ENCODE peak calls at places on chromosomes 13 and 19, in seven cellular contexts. F is A549, M is GM23338, U is K562, R is Panc1, C is SK-N-SH, E is HCT116. K is an unnamed sample.

GRCh38 chr19:11418166-11418517 is 972 bp downstream of the RGL3 start:
- DNase-seq in R (no peak), U (no peak), E (no peak), F (no peak), C (peak), M (no peak), K (no peak)

GRCh38 chr13:114066956-114067355 is 65.5 kb downstream of the RASA3 start:
- DNase-seq in U (no peak), F (no peak), E (no peak), C (no peak), M (no peak), R (no peak), K (no peak)

GRCh38 chr19:50922316-50922853 is 11.2 kb upstream of the KLK4 start:
- DNase-seq in C (peak), F (peak), R (no peak), M (peak), E (peak), U (peak), K (peak)

GRCh38 chr13:25732146-25732865 is 319.5 kb downstream of the SHISA2 start:
- DNase-seq in E (no peak), R (no peak), F (no peak), M (no peak), U (no peak), C (no peak), K (no peak)

GRCh38 chr13:51287758-51288157 is 51.7 kb upstream of the SERPINE3 start:
- DNase-seq in C (no peak), M (no peak), R (no peak), U (no peak), E (no peak), F (no peak), K (no peak)

GRCh38 chr13:59409211-59409610 is 754.5 kb downstream of the DIAPH3 start:
- DNase-seq in F (no peak), M (peak), U (no peak), E (no peak), R (no peak), C (no peak), K (no peak)

GRCh38 chr19:3125900-3126524 is 9.8 kb upstream of the GNA15 start:
- DNase-seq in E (peak), M (peak), C (peak), F (peak), R (peak), U (peak), K (no peak)

GRCh38 chr13:65112123-65113075 is 2117.7 kb downstream of the PCDH9 start:
- DNase-seq in E (no peak), C (no peak), R (peak), F (peak), U (no peak), M (no peak), K (no peak)

GRCh38 chr13:52001120-52001731 is 10.0 kb downstream of the ATP7B start:
- DNase-seq in M (peak), E (peak), F (peak), R (no peak), C (peak), U (peak), K (peak)

GRCh38 chr13:31890946-31891345 is 140.6 kb upstream of the FRY start:
- DNase-seq in U (no peak), E (no peak), R (no peak), C (no peak), M (no peak), F (no peak), K (no peak)

GRCh38 chr19:7869453-7869909 is 4.7 kb downstream of the PRR36 start:
- DNase-seq in E (no peak), C (peak), U (peak), M (peak), R (no peak), F (peak), K (no peak)

GRCh38 chr19:19661675-19662251 is 1.7 kb downstream of the ATP13A1 start:
- DNase-seq in C (peak), R (no peak), E (no peak), F (no peak), M (no peak), U (peak), K (peak)

GRCh38 chr19:21023901-21024300 is 3.4 kb downstream of the ZNF430 start:
- DNase-seq in R (no peak), F (no peak), C (no peak), U (no peak), M (no peak), E (no peak), K (no peak)

GRCh38 chr13:74280093-74280794 is 146.0 kb upstream of the KLF12 start:
- DNase-seq in F (no peak), E (no peak), C (no peak), M (no peak), R (no peak), U (no peak), K (no peak)

GRCh38 chr13:78323040-78323439 is 280.3 kb downstream of the POU4F1 start:
- DNase-seq in M (no peak), E (no peak), F (no peak), C (no peak), U (no peak), R (no peak), K (no peak)

GRCh38 chr13:36129539-36129938 is 1.6 kb downstream of the DCLK1 start:
- DNase-seq in M (no peak), F (no peak), R (no peak), U (no peak), C (no peak), E (no peak), K (no peak)

GRCh38 chr13:112467236-112467635 is 91.1 kb downstream of the SPACA7 start:
- DNase-seq in C (no peak), M (no peak), R (no peak), F (no peak), U (no peak), E (no peak), K (no peak)

GRCh38 chr19:30799854-30800755 is 427.9 kb downstream of the ZNF536 start:
- DNase-seq in R (no peak), C (no peak), E (no peak), U (peak), F (peak), M (peak), K (no peak)

GRCh38 chr13:77507931-77508776 is 27.4 kb upstream of the SCEL start:
- DNase-seq in C (no peak), U (no peak), E (peak), F (peak), M (no peak), R (no peak), K (no peak)

GRCh38 chr19:40133491-40133890 is 42.7 kb upstream of the ZNF780A start:
- DNase-seq in U (no peak), M (no peak), C (no peak), R (no peak), E (no peak), F (no peak), K (no peak)

GRCh38 chr19:8835877-8836276 is 3.7 kb downstream of the MBD3L1 start:
- DNase-seq in M (no peak), U (no peak), E (no peak), R (no peak), F (no peak), C (no peak), K (no peak)

GRCh38 chr19:48668332-48668731 is 4.5 kb downstream of the NTN5 start:
- DNase-seq in M (no peak), F (no peak), U (no peak), E (no peak), R (no peak), C (no peak), K (no peak)

GRCh38 chr13:114282143-114282685 is 813 bp downstream of the UPF3A start:
- DNase-seq in F (peak), C (peak), E (no peak), R (no peak), U (peak), M (peak), K (peak)

GRCh38 chr13:51033431-51034185 is 77.5 kb downstream of the C13orf42 start:
- DNase-seq in R (no peak), U (no peak), M (peak), E (no peak), F (no peak), C (no peak), K (no peak)

GRCh38 chr13:29817604-29818378 is 32.6 kb downstream of the UBL3 start:
- DNase-seq in C (peak), R (no peak), E (no peak), U (no peak), F (no peak), M (no peak), K (peak)

GRCh38 chr19:56765107-56765506 is 75.4 kb downstream of the PEG3 start:
- DNase-seq in M (no peak), R (no peak), C (peak), F (no peak), U (no peak), E (no peak), K (no peak)

GRCh38 chr13:66994097-66994496 is 236.0 kb downstream of the PCDH9 start:
- DNase-seq in R (no peak), U (peak), F (peak), C (peak), E (no peak), M (peak), K (no peak)

GRCh38 chr13:98975822-98976261 is 2.0 kb downstream of the DOCK9 start:
- DNase-seq in C (no peak), R (no peak), U (peak), E (no peak), M (peak), F (no peak), K (no peak)

GRCh38 chr19:14413765-14414171 is 5.4 kb downstream of the DDX39A start:
- DNase-seq in F (no peak), U (no peak), R (no peak), M (no peak), E (no peak), C (peak), K (no peak)

GRCh38 chr13:50224534-50224933 is 209.3 kb downstream of the KCNRG start:
- DNase-seq in E (no peak), C (no peak), U (no peak), F (no peak), M (no peak), R (no peak), K (peak)

GRCh38 chr13:111945086-111945485 is 121.9 kb upstream of the SOX1 start:
- DNase-seq in F (no peak), U (no peak), C (no peak), M (no peak), E (no peak), R (no peak), K (no peak)

GRCh38 chr19:19217110-19217509 is 5.4 kb downstream of the NCAN start:
- DNase-seq in R (no peak), E (peak), M (peak), F (peak), C (peak), U (peak), K (no peak)

GRCh38 chr19:47095707-47096704 is 17.6 kb downstream of the ZC3H4 start:
- DNase-seq in R (no peak), M (peak), C (no peak), E (peak), U (no peak), F (peak), K (peak)

GRCh38 chr19:3534375-3535234 is 4.4 kb upstream of the TEKTIP1 start:
- DNase-seq in C (no peak), U (no peak), F (no peak), M (no peak), R (no peak), E (no peak), K (no peak)

GRCh38 chr13:93942016-93942415 is 537.5 kb downstream of the DCT start:
- DNase-seq in E (no peak), C (no peak), U (no peak), R (no peak), F (no peak), M (no peak), K (no peak)

GRCh38 chr19:56538761-56539263 is at the start of gene ZFP28:
- DNase-seq in M (peak), E (no peak), C (peak), U (no peak), F (no peak), R (no peak), K (peak)

GRCh38 chr19:48152552-48152951 is 17.6 kb downstream of the LIG1 start:
- DNase-seq in R (no peak), M (peak), U (peak), F (peak), E (peak), C (peak), K (no peak)

GRCh38 chr13:21218351-21219043 is 42.0 kb downstream of the MRPL57 start:
- DNase-seq in U (no peak), M (no peak), F (no peak), R (no peak), E (no peak), C (no peak), K (peak)
- TF ChIP-seq REST in U (no peak), M (no peak), F (no peak), R (no peak), E (no peak), C (no peak), K (no peak)

DNA sequence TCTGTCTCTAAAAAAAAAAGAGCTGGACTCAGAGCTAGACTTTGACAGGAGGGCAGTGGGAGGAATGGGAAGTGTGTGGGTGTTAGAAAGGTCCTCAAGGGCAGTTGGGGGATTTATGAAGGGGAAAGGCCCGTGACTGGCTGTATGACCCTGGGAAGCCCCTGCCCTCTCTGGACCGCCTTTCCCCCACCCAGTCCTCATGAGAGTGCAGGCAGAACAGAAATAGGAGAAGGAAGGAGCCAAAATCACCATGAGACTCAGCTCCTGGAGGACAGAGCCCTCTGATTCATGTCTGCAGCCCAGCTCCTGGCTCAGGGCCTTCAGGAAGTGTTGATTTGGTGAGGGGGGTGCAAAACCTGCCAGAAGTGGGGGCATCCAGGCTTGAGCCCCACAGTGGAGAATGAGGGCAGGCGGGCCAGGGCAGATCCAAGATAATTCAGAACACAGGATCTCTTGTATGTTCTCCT is 8.7 kb upstream of the SMG9 start:
- DNase-seq in E (no peak), F (no peak), M (no peak), C (no peak), R (no peak), U (peak), K (no peak)
- H3K27ac ChIP-seq in E (peak), F (peak), M (no peak), C (peak), R (peak), U (peak), K (no peak)

GRCh38 chr19:17393914-17394313 is at the start of gene CCDC194:
- DNase-seq in F (no peak), M (peak), U (no peak), R (no peak), C (no peak), E (no peak), K (no peak)

GRCh38 chr19:17398902-17399527 is 5.0 kb upstream of the CCDC194 start:
- DNase-seq in E (no peak), U (peak), R (no peak), M (no peak), C (peak), F (no peak), K (no peak)

GRCh38 chr19:17391371-17392151 is 2.4 kb downstream of the CCDC194 start:
- DNase-seq in U (no peak), E (no peak), M (peak), C (peak), R (no peak), F (no peak), K (peak)

GRCh38 chr19:17390665-17391370 is 3.2 kb downstream of the CCDC194 start:
- DNase-seq in R (no peak), M (peak), E (peak), C (peak), F (peak), U (peak), K (peak)

GRCh38 chr19:17394891-17395415 is 957 bp upstream of the CCDC194 start:
- DNase-seq in F (peak), M (peak), C (peak), U (peak), R (no peak), E (peak), K (peak)
- TF ChIP-seq REST in F (no peak), M (no peak), C (no peak), U (peak), R (no peak), E (no peak), K (no peak)

GRCh38 chr13:109789262-109789661 is 2.9 kb upstream of the IRS2 start:
- DNase-seq in C (peak), U (no peak), R (no peak), F (no peak), M (no peak), E (no peak), K (no peak)
- H3K27ac ChIP-seq in C (no peak), U (no peak), R (no peak), F (peak), M (no peak), E (no peak), K (peak)

DNA sequence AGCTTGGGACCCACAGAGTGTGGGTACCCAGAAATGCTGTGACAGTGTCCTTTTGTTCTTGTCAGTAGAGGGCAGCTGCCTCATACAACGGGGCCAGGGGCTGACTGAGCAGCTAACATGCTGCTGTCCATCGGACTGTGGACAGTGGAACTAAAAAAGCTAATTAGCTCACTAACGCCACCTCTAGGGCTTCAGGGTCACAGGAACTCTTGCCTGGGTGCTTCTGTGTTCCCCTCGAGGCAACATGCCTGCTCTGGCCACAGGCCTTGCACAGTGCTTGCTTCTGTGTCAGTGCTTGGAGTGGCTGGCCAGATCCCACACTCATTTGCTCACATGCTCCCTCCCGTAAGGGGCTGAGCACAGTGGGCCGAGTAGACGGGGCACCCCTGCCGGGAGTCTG is 377.0 kb downstream of the OLFM4 start:
- DNase-seq in R (no peak), M (peak), E (no peak), C (peak), U (no peak), F (peak), K (no peak)
- TF ChIP-seq REST in R (no peak), M (no peak), E (no peak), C (no peak), U (no peak), F (no peak), K (no peak)

GRCh38 chr19:58561373-58562125 is 3.1 kb upstream of the UBE2M start:
- DNase-seq in F (no peak), M (no peak), U (no peak), R (no peak), E (no peak), C (no peak), K (no peak)
- H3K27ac ChIP-seq in F (no peak), M (no peak), U (no peak), R (no peak), E (peak), C (no peak), K (no peak)

GRCh38 chr13:47250141-47250540 is 353.3 kb upstream of the HTR2A start:
- DNase-seq in U (no peak), F (no peak), M (no peak), C (no peak), R (no peak), E (no peak), K (no peak)
- TF ChIP-seq REST in U (no peak), F (no peak), M (no peak), C (no peak), R (no peak), E (no peak), K (no peak)

GRCh38 chr19:16739546-16739945 is 19.9 kb downstream of the NWD1 start:
- DNase-seq in U (no peak), F (no peak), E (no peak), M (peak), R (no peak), C (no peak), K (no peak)
- H3K27ac ChIP-seq in U (no peak), F (no peak), E (no peak), M (no peak), R (no peak), C (no peak), K (no peak)

GRCh38 chr13:99976502-99977115 is 5.0 kb upstream of the ZIC2 start:
- DNase-seq in U (no peak), C (no peak), R (no peak), M (no peak), F (no peak), E (no peak), K (no peak)

GRCh38 chr13:99977334-99977911 is 4.2 kb upstream of the ZIC2 start:
- DNase-seq in E (no peak), M (no peak), C (peak), R (no peak), U (no peak), F (no peak), K (no peak)

GRCh38 chr13:99978781-99979452 is 2.7 kb upstream of the ZIC2 start:
- DNase-seq in R (no peak), F (no peak), M (peak), E (no peak), U (no peak), C (peak), K (no peak)

GRCh38 chr13:99979453-99980200 is 2.0 kb upstream of the ZIC2 start:
- DNase-seq in F (peak), U (peak), E (no peak), C (peak), M (peak), R (no peak), K (no peak)

DNA sequence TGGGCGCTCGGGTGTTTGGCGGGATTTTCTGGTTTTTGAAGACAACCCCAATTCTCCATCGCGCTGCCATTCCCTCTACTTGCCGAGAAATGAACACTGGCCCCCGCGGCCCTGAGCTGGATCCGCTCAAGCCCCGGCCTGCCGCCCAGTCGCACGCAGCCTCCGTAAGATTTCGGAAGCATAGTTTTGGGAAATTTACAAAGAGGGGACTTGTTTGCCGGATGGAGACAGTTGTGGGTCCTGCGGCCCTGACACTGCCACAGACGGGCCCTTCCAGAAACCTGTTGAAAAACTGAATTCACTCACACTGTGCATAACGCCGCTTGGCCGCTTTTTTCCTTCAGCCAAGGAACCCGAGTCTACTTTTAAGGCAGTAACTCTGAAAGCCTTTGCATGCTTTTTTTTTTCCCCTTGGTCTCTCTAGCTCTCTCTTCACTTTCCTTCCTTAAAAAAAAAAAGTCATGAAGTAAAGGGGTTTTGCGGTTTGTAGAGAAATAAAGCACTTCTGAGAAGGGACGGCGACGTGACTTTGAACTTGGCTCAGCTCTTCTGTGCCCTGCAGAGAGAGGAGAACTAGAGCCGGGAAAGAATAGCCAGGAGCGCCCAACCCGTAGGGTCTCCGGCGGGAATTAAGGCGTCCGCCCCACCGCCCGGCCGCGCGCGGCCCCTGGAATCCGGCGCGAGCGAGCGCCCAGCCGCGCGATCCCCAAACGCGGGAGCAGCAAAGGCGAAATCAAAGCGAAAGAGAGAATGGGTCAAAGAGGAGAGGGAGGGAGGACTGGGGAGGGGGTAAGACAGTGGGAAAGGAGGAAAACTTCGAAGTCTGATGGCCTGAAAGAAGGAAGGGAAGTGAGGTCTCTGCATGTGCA is 3.4 kb upstream of the ZIC2 start:
- DNase-seq in M (peak), F (no peak), E (no peak), C (peak), R (no peak), U (no peak), K (no peak)
- TF ChIP-seq REST in M (no peak), F (no peak), E (no peak), C (no peak), R (no peak), U (no peak), K (no peak)